ENCODE peak calls at places on chromosome 13, in eight cellular contexts. P, N, F, M, W, D, Z and R are unnamed samples.

GRCh38 chr13:42561752-42562467 is 12.0 kb upstream of the TNFSF11 start:
- DNase-seq in F (peak), P (no peak), W (no peak), D (no peak), M (no peak), N (no peak), Z (no peak), R (no peak)

GRCh38 chr13:24694907-24695306 is 14.7 kb downstream of the ATP12A start:
- DNase-seq in D (no peak), W (no peak), Z (no peak), N (no peak), F (no peak), P (no peak), M (no peak), R (no peak)

GRCh38 chr13:114111577-114111976 is 20.8 kb downstream of the RASA3 start:
- DNase-seq in M (no peak), P (no peak), W (no peak), Z (no peak), N (no peak), F (peak), D (no peak), R (no peak)

GRCh38 chr13:25468330-25469178 is 96.8 kb downstream of the ATP8A2 start:
- DNase-seq in P (no peak), F (peak), W (no peak), N (no peak), D (peak), Z (peak), M (peak), R (no peak)

GRCh38 chr13:108463365-108463764 is 166.0 kb upstream of the MYO16 start:
- DNase-seq in F (peak), D (no peak), Z (no peak), N (no peak), M (no peak), W (no peak), P (no peak), R (no peak)

GRCh38 chr13:59533561-59534337 is 630.0 kb downstream of the DIAPH3 start:
- DNase-seq in N (no peak), Z (no peak), D (peak), W (no peak), F (peak), M (no peak), P (no peak), R (no peak)

GRCh38 chr13:113002206-113002821 is 33.3 kb downstream of the MCF2L start:
- DNase-seq in P (no peak), F (no peak), Z (no peak), M (peak), D (peak), N (no peak), W (no peak), R (no peak)

GRCh38 chr13:49653478-49653877 is 25.2 kb downstream of the ARL11 start:
- DNase-seq in P (no peak), M (no peak), W (no peak), F (no peak), Z (no peak), D (no peak), N (no peak), R (no peak)

GRCh38 chr13:43720780-43721397 is 65.9 kb downstream of the ENOX1 start:
- DNase-seq in P (no peak), W (no peak), N (no peak), F (peak), D (no peak), Z (no peak), M (no peak), R (no peak)

GRCh38 chr13:74098077-74098476 is 36.1 kb downstream of the KLF12 start:
- DNase-seq in N (no peak), P (no peak), Z (no peak), F (no peak), D (no peak), W (no peak), M (no peak), R (no peak)

GRCh38 chr13:35475131-35475959 is 1.1 kb downstream of the MAB21L1 start:
- DNase-seq in D (peak), Z (no peak), N (no peak), F (peak), P (no peak), M (peak), W (no peak), R (no peak)

GRCh38 chr13:33846306-33847062 is 28.5 kb downstream of the RFC3 start:
- DNase-seq in Z (no peak), D (no peak), M (no peak), W (no peak), N (no peak), F (no peak), P (no peak), R (no peak)

GRCh38 chr13:30739646-30740642 is 4.6 kb downstream of the ALOX5AP start:
- DNase-seq in P (no peak), D (no peak), F (peak), N (no peak), M (no peak), Z (no peak), W (no peak), R (no peak)

GRCh38 chr13:43240278-43240677 is 216.9 kb downstream of the DNAJC15 start:
- DNase-seq in M (no peak), Z (no peak), P (no peak), D (no peak), N (no peak), F (no peak), W (no peak), R (no peak)

GRCh38 chr13:40660692-40661091 is 5.7 kb downstream of the FOXO1 start:
- DNase-seq in P (no peak), D (no peak), N (no peak), W (no peak), Z (no peak), F (no peak), M (no peak), R (no peak)

GRCh38 chr13:78611040-78611439 is 7.7 kb upstream of the POU4F1 start:
- DNase-seq in D (no peak), M (no peak), F (no peak), Z (no peak), N (no peak), P (no peak), W (no peak), R (no peak)

GRCh38 chr13:96052655-96053002 is 572 bp downstream of the UGGT2 start:
- DNase-seq in D (no peak), Z (no peak), W (no peak), M (no peak), P (peak), N (no peak), F (peak), R (no peak)

GRCh38 chr13:50322006-50322405 is 306.8 kb downstream of the KCNRG start:
- DNase-seq in D (no peak), Z (no peak), M (no peak), W (no peak), P (no peak), F (no peak), N (no peak), R (no peak)

GRCh38 chr13:59750860-59751259 is 412.9 kb downstream of the DIAPH3 start:
- DNase-seq in W (no peak), Z (peak), P (peak), D (peak), N (peak), M (peak), F (peak), R (no peak)

GRCh38 chr13:95098916-95099315 is 202.3 kb downstream of the ABCC4 start:
- DNase-seq in Z (no peak), P (no peak), F (no peak), D (no peak), W (no peak), M (no peak), N (no peak), R (no peak)

GRCh38 chr13:30737511-30738342 is 2.4 kb downstream of the ALOX5AP start:
- DNase-seq in W (no peak), N (no peak), D (no peak), M (no peak), Z (no peak), F (no peak), P (no peak), R (no peak)

GRCh38 chr13:111281751-111282311 is 38.6 kb upstream of the TEX29 start:
- DNase-seq in W (no peak), D (peak), M (no peak), P (no peak), N (peak), F (peak), Z (no peak), R (no peak)

GRCh38 chr13:102724923-102725322 is 30.1 kb upstream of the METTL21C start:
- DNase-seq in W (no peak), M (no peak), F (peak), N (peak), P (peak), Z (peak), D (peak), R (no peak)

GRCh38 chr13:99506632-99507031 is 5.4 kb downstream of the TM9SF2 start:
- DNase-seq in P (no peak), N (no peak), D (no peak), W (no peak), Z (no peak), F (no peak), M (no peak), R (no peak)

GRCh38 chr13:99376132-99376531 is 68.9 kb upstream of the GPR183 start:
- DNase-seq in P (no peak), D (no peak), M (no peak), W (peak), Z (no peak), N (no peak), F (no peak), R (no peak)

GRCh38 chr13:20475927-20476691 is 49.5 kb downstream of the CRYL1 start:
- DNase-seq in N (no peak), W (no peak), D (no peak), P (no peak), M (peak), F (peak), Z (no peak), R (no peak)

GRCh38 chr13:30735025-30735967 is at the start of gene ALOX5AP:
- DNase-seq in M (no peak), F (no peak), Z (no peak), W (no peak), N (no peak), D (no peak), P (no peak), R (no peak)